ENCODE peak calls at places on chromosomes 5 and 9, in five cellular contexts. E is foreskin keratinocyte, Y is left lobe of liver, Z is adrenal gland, G is transverse colon. U is an unnamed sample.

GRCh38 chr9:91564081-91564670 is 140.5 kb upstream of the NFIL3 start:
- DNase-seq in Z (no peak), Y (no peak), E (no peak), G (no peak), U (no peak)

GRCh38 chr5:81717815-81718214 is 33.1 kb downstream of the SSBP2 start:
- DNase-seq in G (no peak), Y (no peak), Z (no peak), E (no peak), U (no peak)

GRCh38 chr5:164422400-164422799 is 917.0 kb downstream of the MAT2B start:
- DNase-seq in Y (no peak), G (no peak), Z (no peak), E (no peak), U (no peak)

GRCh38 chr9:131826966-131827525 is 87.2 kb upstream of the RAPGEF1 start:
- DNase-seq in Z (no peak), E (peak; percentile 66), Y (no peak), G (no peak), U (no peak)

GRCh38 chr9:72480931-72481330 is 40.5 kb upstream of the TMC1 start:
- DNase-seq in G (no peak), Z (no peak), Y (no peak), E (no peak), U (no peak)

GRCh38 chr5:175840050-175840841 is 31.1 kb upstream of the CPLX2 start:
- DNase-seq in G (no peak), E (no peak), Y (no peak), Z (no peak), U (no peak)

GRCh38 chr9:1222511-1222910 is 172.4 kb downstream of the DMRT2 start:
- DNase-seq in Y (no peak), G (no peak), E (no peak), Z (no peak), U (no peak)

GRCh38 chr5:68754536-68754935 is 339.3 kb upstream of the SLC30A5 start:
- DNase-seq in E (no peak), G (no peak), Y (no peak), Z (no peak), U (no peak)

GRCh38 chr5:173829826-173830225 is 58.3 kb upstream of the CPEB4 start:
- DNase-seq in G (no peak), Z (peak; percentile 57), Y (no peak), E (peak; percentile 18), U (peak; percentile 44)

GRCh38 chr5:180424094-180424493 is 70.1 kb upstream of the CNOT6 start:
- DNase-seq in G (no peak), Z (no peak), Y (no peak), E (no peak), U (no peak)

GRCh38 chr9:20684865-20685696 is 1.0 kb downstream of the FOCAD start:
- DNase-seq in E (peak; percentile 47), G (no peak), Y (no peak), Z (no peak), U (no peak)

GRCh38 chr5:72064801-72065570 is 42.3 kb upstream of the MAP1B start:
- DNase-seq in G (no peak), Z (no peak), Y (no peak), E (no peak), U (no peak)

GRCh38 chr5:143219696-143220095 is 183.8 kb downstream of the NR3C1 start:
- DNase-seq in G (no peak), Z (peak; percentile 34), E (no peak), Y (no peak), U (no peak)

GRCh38 chr5:132259061-132259851 is 1.8 kb downstream of the PDLIM4 start:
- DNase-seq in E (peak; percentile 77), Z (peak; percentile 53), G (peak; percentile 56), Y (peak; percentile 39), U (no peak)

GRCh38 chr5:127920936-127921335 is 162.6 kb upstream of the SLC12A2 start:
- DNase-seq in Y (no peak), Z (no peak), G (no peak), E (no peak), U (no peak)

GRCh38 chr5:54651482-54652076 is 134.0 kb downstream of the SNX18 start:
- DNase-seq in G (peak; percentile 22), Y (peak; percentile 92), Z (peak; percentile 82), E (peak; percentile 62), U (no peak)

GRCh38 chr5:2148312-2149195 is 265.8 kb upstream of the IRX4 start:
- DNase-seq in Y (no peak), Z (no peak), E (no peak), G (no peak), U (no peak)

GRCh38 chr9:89340332-89340731 is 22.0 kb downstream of the SECISBP2 start:
- DNase-seq in G (no peak), Z (no peak), Y (no peak), E (no peak), U (no peak)

GRCh38 chr9:85202596-85202995 is 533.1 kb downstream of the NTRK2 start:
- DNase-seq in E (peak; percentile 69), Y (no peak), G (no peak), Z (no peak), U (no peak)

GRCh38 chr5:142529626-142530278 is 156.1 kb downstream of the FGF1 start:
- DNase-seq in G (no peak), E (peak; percentile 95), Y (no peak), Z (no peak), U (no peak)

GRCh38 chr9:81538929-81539716 is 150.2 kb downstream of the TLE1 start:
- DNase-seq in E (no peak), G (no peak), Y (no peak), Z (no peak), U (no peak)

GRCh38 chr9:127528407-127529251 is 77.3 kb downstream of the LRSAM1 start:
- DNase-seq in Z (peak; percentile 86), E (no peak), G (no peak), Y (no peak), U (no peak)

GRCh38 chr5:53091304-53091703 is 18.3 kb downstream of the MOCS2 start:
- DNase-seq in G (no peak), Y (no peak), E (no peak), Z (no peak), U (no peak)

GRCh38 chr9:114465417-114465816 is 39.9 kb downstream of the WHRN start:
- DNase-seq in Z (no peak), Y (no peak), E (no peak), G (no peak), U (no peak)

GRCh38 chr5:153670081-153670480 is 179.6 kb downstream of the GRIA1 start:
- DNase-seq in Y (no peak), E (peak; percentile 74), G (no peak), Z (no peak), U (no peak)

GRCh38 chr5:25950681-25951080 is 1087.7 kb downstream of the CDH9 start:
- DNase-seq in E (no peak), Y (no peak), Z (no peak), G (no peak), U (no peak)

GRCh38 chr5:15598294-15598902 is 98.4 kb downstream of the FBXL7 start:
- DNase-seq in E (no peak), G (no peak), Y (no peak), Z (no peak), U (no peak)

GRCh38 chr5:169095410-169095772 is 205.5 kb downstream of the SLIT3 start:
- DNase-seq in Y (no peak), E (no peak), Z (no peak), G (no peak), U (no peak)

GRCh38 chr5:38431242-38431853 is 125.1 kb downstream of the LIFR start:
- DNase-seq in E (no peak), Y (no peak), Z (no peak), G (no peak), U (no peak)

GRCh38 chr9:127397722-127398647 is 1.0 kb downstream of the SLC2A8 start:
- DNase-seq in E (no peak), G (peak; percentile 57), Y (no peak), Z (peak; percentile 70), U (peak; percentile 62)

GRCh38 chr9:37035472-37036236 is 1.6 kb upstream of the PAX5 start:
- DNase-seq in E (no peak), G (no peak), Y (no peak), Z (no peak), U (peak; percentile 53)

GRCh38 chr5:170312666-170313065 is 15.1 kb upstream of the LCP2 start:
- DNase-seq in Z (no peak), E (peak; percentile 5), G (no peak), Y (no peak), U (no peak)

GRCh38 chr9:112858625-112859147 is 32.0 kb downstream of the SLC46A2 start:
- DNase-seq in Y (no peak), G (no peak), E (no peak), Z (peak; percentile 18), U (peak; percentile 28)